ENCODE peak calls at places on chromosomes 2 and 18, in five cellular contexts. One of them, this sample, is unnamed.

GRCh38 chr2:11681722-11682589 is 12.0 kb upstream of the NTSR2 start:
- DNase-seq in GM23338: peak
- DNase-seq in GM12892: peak
- DNase-seq in HL-60: peak
- DNase-seq in stomach: peak
- DNase-seq in this sample: no peak

GRCh38 chr18:74539289-74539688 is 5.0 kb downstream of the CNDP1 start:
- DNase-seq in GM23338: no peak
- DNase-seq in GM12892: no peak
- DNase-seq in HL-60: no peak
- DNase-seq in stomach: peak
- DNase-seq in this sample: no peak

GRCh38 chr18:58862851-58863538 is 1.7 kb upstream of the ZNF532 start:
- DNase-seq in GM23338: peak
- DNase-seq in GM12892: peak
- DNase-seq in HL-60: no peak
- DNase-seq in stomach: peak
- DNase-seq in this sample: no peak

GRCh38 chr2:219441451-219442205 is 7.0 kb downstream of the SPEG start:
- DNase-seq in GM23338: peak
- DNase-seq in GM12892: no peak
- DNase-seq in HL-60: no peak
- DNase-seq in stomach: peak
- DNase-seq in this sample: peak

GRCh38 chr2:63667132-63667531 is 78.4 kb downstream of the MDH1 start:
- DNase-seq in GM23338: no peak
- DNase-seq in GM12892: no peak
- DNase-seq in HL-60: no peak
- DNase-seq in stomach: no peak
- DNase-seq in this sample: no peak

GRCh38 chr18:31274915-31275314 is 43.0 kb upstream of the DSG1 start:
- DNase-seq in GM23338: no peak
- DNase-seq in GM12892: no peak
- DNase-seq in HL-60: no peak
- DNase-seq in stomach: peak
- DNase-seq in this sample: no peak

GRCh38 chr18:27887711-27888495 is 289.0 kb downstream of the CDH2 start:
- DNase-seq in GM23338: no peak
- DNase-seq in GM12892: no peak
- DNase-seq in HL-60: no peak
- DNase-seq in stomach: no peak
- DNase-seq in this sample: no peak

GRCh38 chr2:86253424-86253823 is 54.2 kb downstream of the MRPL35 start:
- DNase-seq in GM23338: no peak
- DNase-seq in GM12892: no peak
- DNase-seq in HL-60: no peak
- DNase-seq in stomach: no peak
- DNase-seq in this sample: no peak

GRCh38 chr2:214543386-214543955 is 132.6 kb downstream of the VWC2L start:
- DNase-seq in GM23338: no peak
- DNase-seq in GM12892: no peak
- DNase-seq in HL-60: no peak
- DNase-seq in stomach: no peak
- DNase-seq in this sample: no peak

GRCh38 chr2:191112448-191112901 is 38.3 kb downstream of the STAT4 start:
- DNase-seq in GM23338: no peak
- DNase-seq in GM12892: no peak
- DNase-seq in HL-60: no peak
- DNase-seq in stomach: no peak
- DNase-seq in this sample: no peak

GRCh38 chr2:108906403-108907077 is 82.5 kb downstream of the EDAR start:
- DNase-seq in GM23338: no peak
- DNase-seq in GM12892: no peak
- DNase-seq in HL-60: no peak
- DNase-seq in stomach: no peak
- DNase-seq in this sample: peak

GRCh38 chr18:29874519-29875098 is 1167.9 kb downstream of the DSC3 start:
- DNase-seq in GM23338: peak
- DNase-seq in GM12892: no peak
- DNase-seq in HL-60: peak
- DNase-seq in stomach: no peak
- DNase-seq in this sample: no peak

GRCh38 chr2:29317077-29317517 is 201.9 kb downstream of the CLIP4 start:
- DNase-seq in GM23338: no peak
- DNase-seq in GM12892: no peak
- DNase-seq in HL-60: peak
- DNase-seq in stomach: no peak
- DNase-seq in this sample: no peak
- TF ChIP-seq POLR2AphosphoS5 in GM23338: no peak
- TF ChIP-seq POLR2AphosphoS5 in GM12892: no peak
- TF ChIP-seq POLR2AphosphoS5 in HL-60: no peak
- TF ChIP-seq POLR2AphosphoS5 in stomach: no peak
- TF ChIP-seq POLR2AphosphoS5 in this sample: no peak

GRCh38 chr2:240997141-240997855 is 1.1 kb upstream of the SNED1 start:
- DNase-seq in GM23338: no peak
- DNase-seq in GM12892: no peak
- DNase-seq in HL-60: no peak
- DNase-seq in stomach: peak
- DNase-seq in this sample: peak

GRCh38 chr2:240999001-240999791 is 778 bp downstream of the SNED1 start:
- DNase-seq in GM23338: peak
- DNase-seq in GM12892: no peak
- DNase-seq in HL-60: no peak
- DNase-seq in stomach: peak
- DNase-seq in this sample: peak

GRCh38 chr2:240996834-240997140 is 1.6 kb upstream of the SNED1 start:
- DNase-seq in GM23338: no peak
- DNase-seq in GM12892: no peak
- DNase-seq in HL-60: no peak
- DNase-seq in stomach: no peak
- DNase-seq in this sample: no peak

GRCh38 chr2:240998706-240999000 is 235 bp downstream of the SNED1 start:
- DNase-seq in GM23338: no peak
- DNase-seq in GM12892: no peak
- DNase-seq in HL-60: no peak
- DNase-seq in stomach: no peak
- DNase-seq in this sample: no peak

DNA sequence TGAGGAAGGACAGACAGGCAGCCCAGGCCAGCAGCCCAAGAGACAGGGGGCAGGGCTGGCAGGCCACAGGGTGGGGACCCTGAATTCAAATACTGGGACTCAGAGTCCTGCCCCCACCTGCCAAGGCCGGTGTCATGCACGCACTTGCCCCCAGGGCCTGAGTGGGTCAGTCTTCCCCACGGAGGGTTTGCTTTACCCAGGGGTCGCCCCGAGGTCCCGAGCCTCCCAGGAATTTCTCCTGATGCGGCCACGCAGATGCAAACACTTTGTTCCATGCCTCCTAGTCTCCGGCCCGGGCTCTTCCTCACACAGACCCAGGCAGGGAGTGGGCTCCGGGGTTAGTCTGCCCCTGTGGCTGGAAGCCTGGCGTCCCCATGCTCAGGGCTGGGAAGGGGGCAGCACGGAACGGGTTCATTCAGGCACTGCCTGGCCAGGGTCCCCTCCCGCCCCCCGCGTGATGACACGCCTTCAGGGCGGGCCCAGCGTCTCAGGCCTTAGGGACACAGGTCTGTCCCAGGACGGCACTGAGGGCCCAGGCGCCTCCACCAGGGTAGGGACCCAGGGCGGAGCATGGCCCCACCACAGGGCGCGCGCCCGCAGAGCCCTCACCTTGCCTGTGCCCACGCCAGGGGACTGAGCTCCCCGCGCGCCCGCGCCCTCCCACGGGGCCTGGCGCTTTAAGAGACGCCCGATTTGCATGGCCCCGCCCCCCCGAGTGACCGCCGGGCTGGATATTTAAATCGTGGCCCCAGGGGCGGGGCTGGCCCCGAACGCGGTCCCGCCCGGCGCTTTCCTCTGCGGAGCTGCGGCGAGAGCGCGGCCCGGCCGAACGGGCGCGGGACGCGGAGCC is at the start of gene SNED1:
- DNase-seq in GM23338: peak
- DNase-seq in GM12892: no peak
- DNase-seq in HL-60: no peak
- DNase-seq in stomach: peak
- DNase-seq in this sample: peak
- TF ChIP-seq POLR2AphosphoS5 in GM23338: no peak
- TF ChIP-seq POLR2AphosphoS5 in GM12892: no peak
- TF ChIP-seq POLR2AphosphoS5 in HL-60: no peak
- TF ChIP-seq POLR2AphosphoS5 in stomach: peak
- TF ChIP-seq POLR2AphosphoS5 in this sample: peak

GRCh38 chr2:222055328-222055727 is 243.5 kb downstream of the PAX3 start:
- DNase-seq in GM23338: no peak
- DNase-seq in GM12892: no peak
- DNase-seq in HL-60: no peak
- DNase-seq in stomach: no peak
- DNase-seq in this sample: no peak

GRCh38 chr2:222054813-222055212 is 244.0 kb downstream of the PAX3 start:
- DNase-seq in GM23338: no peak
- DNase-seq in GM12892: no peak
- DNase-seq in HL-60: no peak
- DNase-seq in stomach: no peak
- DNase-seq in this sample: no peak

GRCh38 chr2:222049946-222050345 is 248.9 kb downstream of the PAX3 start:
- DNase-seq in GM23338: no peak
- DNase-seq in GM12892: no peak
- DNase-seq in HL-60: no peak
- DNase-seq in stomach: no peak
- DNase-seq in this sample: no peak

GRCh38 chr2:222050981-222051380 is 247.8 kb downstream of the PAX3 start:
- DNase-seq in GM23338: no peak
- DNase-seq in GM12892: no peak
- DNase-seq in HL-60: no peak
- DNase-seq in stomach: peak
- DNase-seq in this sample: no peak

DNA sequence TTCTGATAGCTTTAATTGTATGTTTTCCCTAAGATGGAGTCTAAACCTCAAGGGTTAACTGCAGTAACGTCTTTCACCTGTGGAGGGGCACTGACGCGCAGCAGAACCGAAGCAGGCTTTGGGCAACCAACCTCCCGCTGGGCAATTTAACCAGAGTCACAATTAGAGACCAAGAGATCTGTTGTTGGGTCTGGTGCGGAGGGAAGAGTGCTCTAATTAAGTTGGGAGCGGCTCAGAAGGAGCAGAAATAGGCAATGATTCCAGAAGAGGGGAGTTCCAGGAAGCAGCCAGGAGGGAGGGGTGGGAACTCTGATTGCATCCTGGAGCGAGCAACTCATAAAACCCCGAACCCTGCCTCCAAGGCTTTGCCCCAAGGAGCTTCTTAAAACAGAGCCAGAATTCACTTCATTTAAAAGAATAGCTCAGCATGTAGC is 245.8 kb downstream of the PAX3 start:
- DNase-seq in GM23338: peak
- DNase-seq in GM12892: no peak
- DNase-seq in HL-60: no peak
- DNase-seq in stomach: no peak
- DNase-seq in this sample: no peak
- TF ChIP-seq POLR2AphosphoS5 in GM23338: peak
- TF ChIP-seq POLR2AphosphoS5 in GM12892: no peak
- TF ChIP-seq POLR2AphosphoS5 in HL-60: no peak
- TF ChIP-seq POLR2AphosphoS5 in stomach: no peak
- TF ChIP-seq POLR2AphosphoS5 in this sample: no peak

GRCh38 chr2:148240838-148241237 is 219.9 kb downstream of the MBD5 start:
- DNase-seq in GM23338: no peak
- DNase-seq in GM12892: no peak
- DNase-seq in HL-60: no peak
- DNase-seq in stomach: no peak
- DNase-seq in this sample: no peak
- TF ChIP-seq POLR2AphosphoS5 in GM23338: no peak
- TF ChIP-seq POLR2AphosphoS5 in GM12892: no peak
- TF ChIP-seq POLR2AphosphoS5 in HL-60: no peak
- TF ChIP-seq POLR2AphosphoS5 in stomach: no peak
- TF ChIP-seq POLR2AphosphoS5 in this sample: no peak

This sample was measured in breast epithelium.